ENCODE peak calls at places on chromosomes 5 and 9, in four cellular contexts. A, G, I and R are unnamed samples.

GRCh38 chr5:42951847-42952411 is 88.2 kb downstream of the ANXA2R start:
- DNase-seq in G (no peak), I (peak; percentile 62), A (no peak), R (no peak)

GRCh38 chr9:137128158-137129088 is 10.5 kb upstream of the GRIN1 start:
- DNase-seq in I (peak; percentile 39), A (no peak), G (no peak), R (peak; percentile 87)

GRCh38 chr5:112183103-112183634 is 235.9 kb downstream of the EPB41L4A start:
- DNase-seq in A (no peak), G (no peak), I (no peak), R (no peak)

GRCh38 chr9:135014341-135015010 is 73.0 kb upstream of the OLFM1 start:
- DNase-seq in G (no peak), A (no peak), I (no peak), R (peak; percentile 34)

GRCh38 chr5:120447706-120448239 is 16.3 kb upstream of the PRR16 start:
- DNase-seq in G (no peak), A (no peak), I (no peak), R (no peak)

GRCh38 chr9:19033015-19033414 is at the start of gene SAXO1:
- DNase-seq in A (no peak), G (no peak), I (no peak), R (no peak)

GRCh38 chr5:96861044-96861443 is 15.3 kb upstream of the ERAP2 start:
- DNase-seq in I (no peak), G (no peak), A (no peak), R (peak; percentile 38)

GRCh38 chr5:103849934-103850333 is 287.3 kb upstream of the NUDT12 start:
- DNase-seq in A (no peak), G (no peak), I (no peak), R (no peak)

GRCh38 chr5:40030661-40031060 is 605.9 kb upstream of the DAB2 start:
- DNase-seq in A (no peak), G (no peak), I (no peak), R (peak; percentile 45)

GRCh38 chr9:113737414-113738271 is 138.5 kb upstream of the ZNF618 start:
- DNase-seq in I (no peak), A (no peak), G (peak; percentile 28), R (peak; percentile 55)

GRCh38 chr5:167375125-167375524 is 916.3 kb upstream of the WWC1 start:
- DNase-seq in A (no peak), I (no peak), G (no peak), R (no peak)

GRCh38 chr5:31585519-31586270 is 53.2 kb upstream of the PDZD2 start:
- DNase-seq in A (no peak), I (no peak), G (no peak), R (no peak)

GRCh38 chr9:24245988-24246387 is 299.7 kb downstream of the IZUMO3 start:
- DNase-seq in A (no peak), I (no peak), G (no peak), R (peak; percentile 61)

GRCh38 chr5:101991486-101991885 is 304.6 kb downstream of the SLCO4C1 start:
- DNase-seq in I (no peak), G (no peak), A (no peak), R (no peak)

GRCh38 chr5:73862796-73863195 is 236.8 kb downstream of the ARHGEF28 start:
- DNase-seq in G (no peak), I (no peak), A (no peak), R (no peak)

GRCh38 chr5:177442066-177442836 is 4.4 kb upstream of the PRR7 start:
- DNase-seq in I (no peak), G (no peak), A (no peak), R (no peak)

GRCh38 chr5:38189031-38189632 is 69.2 kb upstream of the EGFLAM start:
- DNase-seq in I (no peak), A (no peak), G (no peak), R (no peak)

GRCh38 chr5:172807766-172808311 is 26.2 kb upstream of the ERGIC1 start:
- DNase-seq in G (no peak), I (no peak), A (no peak), R (no peak)

GRCh38 chr5:544675-545330 is 20.6 kb upstream of the SLC9A3 start:
- DNase-seq in A (peak; percentile 3), G (no peak), I (no peak), R (no peak)

GRCh38 chr5:80238078-80238477 is 17.8 kb downstream of the SERINC5 start:
- DNase-seq in G (no peak), I (no peak), A (no peak), R (no peak)

GRCh38 chr5:150044334-150044681 is 42.0 kb downstream of the CSF1R start:
- DNase-seq in G (no peak), I (no peak), A (no peak), R (peak; percentile 41)

GRCh38 chr9:72858089-72858912 is 94.6 kb downstream of the ALDH1A1 start:
- DNase-seq in G (no peak), A (no peak), I (peak; percentile 88), R (no peak)

GRCh38 chr5:174295736-174296481 is 250.4 kb downstream of the NSG2 start:
- DNase-seq in I (no peak), G (no peak), A (no peak), R (no peak)

GRCh38 chr5:159451197-159452052 is 121.1 kb upstream of the IL12B start:
- DNase-seq in G (peak; percentile 54), I (no peak), A (no peak), R (no peak)

DNA sequence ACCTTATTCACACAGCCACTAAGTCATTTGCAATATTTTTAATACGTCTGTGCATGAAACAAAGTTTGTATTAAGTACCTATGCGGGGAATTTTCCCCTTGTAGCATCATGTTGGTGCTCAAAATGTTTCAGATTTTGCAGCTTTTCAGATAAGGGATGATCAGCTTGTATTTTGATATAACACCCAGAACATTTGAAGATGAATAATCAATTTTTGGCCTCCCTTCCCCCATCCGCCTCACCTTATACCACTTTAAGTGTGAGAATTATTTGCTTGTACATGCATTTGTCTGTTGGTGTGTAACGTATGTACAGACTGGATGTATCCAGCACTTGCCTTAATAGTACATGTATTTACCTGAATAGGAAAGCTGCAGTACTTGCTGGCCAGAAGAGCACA is 1.7 kb downstream of the JAK2 start:
- DNase-seq in I (no peak), G (no peak), A (no peak), R (no peak)
- H3K4me3 ChIP-seq in I (no peak overlapping the region), G (peak overlapping the region; percentile 89), A (peak overlapping the region; percentile 77), R (no peak overlapping the region)

DNA sequence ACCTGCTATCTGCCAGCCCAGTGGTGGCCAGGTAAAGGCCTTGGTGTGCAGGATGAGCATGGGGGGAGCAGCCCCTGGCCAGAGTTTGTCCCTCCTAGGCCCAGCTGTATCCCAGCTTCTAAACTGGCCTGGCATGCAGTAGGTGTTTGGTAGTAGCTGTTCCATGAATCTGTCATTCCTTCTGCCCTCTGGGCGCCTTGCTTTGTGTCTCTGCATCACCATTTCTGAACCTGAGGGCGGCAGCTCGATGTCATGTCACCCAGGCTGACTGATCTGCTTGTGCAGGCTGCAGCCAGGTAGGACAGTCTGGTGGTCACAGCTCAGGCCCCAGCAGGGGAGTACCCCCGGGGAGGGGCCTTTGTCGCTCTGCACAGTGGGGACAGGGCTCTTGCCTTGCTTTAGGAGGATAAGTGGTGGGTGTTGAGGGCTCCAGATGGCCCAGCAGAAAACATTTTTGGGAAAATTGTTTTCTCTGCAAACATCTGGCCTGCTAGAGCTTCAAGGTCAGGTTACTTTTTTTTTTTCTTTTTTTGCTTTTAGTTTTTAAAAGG is 4.6 kb upstream of the SUSD3 start:
- DNase-seq in I (no peak), G (peak; percentile 47), A (no peak), R (no peak)
- H3K4me1 ChIP-seq in I (peaks cover 26% of the 10 kb centered on the region), G (peaks cover 38% of the 10 kb centered on the region), A (peaks cover 17% of the 10 kb centered on the region), R (no peaks in the 10 kb centered on the region)

GRCh38 chr5:81852277-81853004 is 101.5 kb upstream of the SSBP2 start:
- DNase-seq in G (peak; percentile 63), A (no peak), I (peak; percentile 55), R (peak; percentile 31)

GRCh38 chr5:81851481-81852178 is 100.7 kb upstream of the SSBP2 start:
- DNase-seq in G (peak; percentile 99), I (peak; percentile 95), A (peak; percentile 94), R (peak; percentile 96)

GRCh38 chr5:81850932-81851331 is 100.0 kb upstream of the SSBP2 start:
- DNase-seq in G (no peak), I (no peak), A (no peak), R (no peak)

GRCh38 chr5:81849769-81850367 is 99.0 kb upstream of the SSBP2 start:
- DNase-seq in G (no peak), A (no peak), I (no peak), R (no peak)

DNA sequence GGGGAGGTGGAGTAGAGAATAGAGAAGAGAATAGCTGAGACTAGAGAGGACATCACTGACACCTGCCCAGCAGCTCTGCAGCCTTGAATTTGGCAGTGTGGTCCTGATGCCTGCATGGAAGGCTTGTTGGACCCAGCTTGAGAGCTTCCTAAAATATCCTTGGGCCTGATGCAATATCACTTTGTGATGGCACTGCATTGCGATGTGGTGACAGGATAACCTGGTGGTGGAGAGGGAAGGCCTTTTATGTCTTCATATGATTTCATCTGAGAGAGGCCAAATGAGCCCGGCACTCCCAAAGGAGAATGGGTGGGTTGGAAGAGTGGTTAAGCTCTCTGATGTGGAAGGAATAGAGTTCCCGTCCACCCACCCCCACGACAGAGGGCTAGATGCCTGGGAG is 99.6 kb upstream of the SSBP2 start:
- DNase-seq in I (no peak), A (no peak), G (peak; percentile 26), R (no peak)
- H3K4me3 ChIP-seq in I (no peak overlapping the region), A (no peak overlapping the region), G (no peak overlapping the region), R (no peak overlapping the region)

GRCh38 chr5:131260895-131261294 is 3.0 kb upstream of the CDC42SE2 start:
- DNase-seq in I (no peak), A (no peak), G (no peak), R (no peak)

GRCh38 chr5:131258733-131259132 is 5.1 kb upstream of the CDC42SE2 start:
- DNase-seq in I (no peak), A (no peak), G (no peak), R (no peak)

GRCh38 chr5:131256507-131256823 is 7.4 kb upstream of the CDC42SE2 start:
- DNase-seq in G (no peak), I (no peak), A (no peak), R (no peak)

GRCh38 chr5:131261483-131261882 is 2.4 kb upstream of the CDC42SE2 start:
- DNase-seq in I (no peak), G (no peak), A (no peak), R (no peak)

DNA sequence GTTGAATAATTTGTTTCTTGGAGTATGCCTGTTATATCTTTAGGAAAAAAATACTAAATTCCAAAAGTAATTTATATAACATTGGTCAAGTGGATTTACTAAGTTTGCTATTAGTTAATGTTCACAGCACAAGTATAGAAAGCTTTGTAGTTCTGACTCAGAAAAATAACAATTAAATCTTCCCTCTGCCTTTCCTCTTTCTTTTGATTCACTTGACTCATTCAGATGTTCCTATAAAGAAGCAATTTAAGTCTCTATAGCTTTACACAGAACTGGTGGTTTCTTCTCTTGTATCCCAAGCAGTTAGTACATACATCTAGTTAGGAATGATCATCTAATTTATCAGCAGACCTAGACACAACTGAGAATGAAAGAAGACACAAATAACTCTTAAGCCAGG is 4.5 kb upstream of the CDC42SE2 start:
- DNase-seq in G (no peak), A (no peak), I (no peak), R (no peak)
- H3K4me1 ChIP-seq in G (peaks cover 5% of the 10 kb centered on the region), A (peaks cover 22% of the 10 kb centered on the region), I (no peaks in the 10 kb centered on the region), R (no peaks in the 10 kb centered on the region)

GRCh38 chr5:157560560-157560959 is 15.0 kb downstream of the ADAM19 start:
- DNase-seq in I (no peak), G (no peak), A (no peak), R (no peak)
- H3K4me3 ChIP-seq in I (no peak overlapping the region), G (no peak overlapping the region), A (no peak overlapping the region), R (no peak overlapping the region)